ENCODE peak calls at places on chromosomes 2 and 18, in nine cellular contexts. H is mammary epithelial cell, F is colonic mucosa, Q is body of pancreas, E is GM12878, X is cardiac fibroblast, T is fibroblast of villous mesenchyme, I is BJ, Y is fibroblast of lung. V is an unnamed sample.

GRCh38 chr2:134771313-134771801 is 52.6 kb upstream of the TMEM163 start:
- DNase-seq in H (no peak), F (no peak), Q (no peak), E (no peak), X (no peak), T (no peak), I (no peak), Y (no peak), V (no peak)

GRCh38 chr2:449246-450067 is 161.6 kb upstream of the ALKAL2 start:
- DNase-seq in H (no peak), F (no peak), Q (no peak), E (no peak), X (no peak), T (no peak), I (no peak), Y (no peak), V (no peak)

GRCh38 chr2:200777275-200777674 is 34.4 kb upstream of the BZW1 start:
- DNase-seq in H (no peak), F (no peak), Q (no peak), E (no peak), X (no peak), T (no peak), I (no peak), Y (no peak), V (no peak)

GRCh38 chr2:138421315-138421970 is 80.1 kb upstream of the SPOPL start:
- DNase-seq in H (peak; percentile 80), F (no peak), Q (no peak), E (no peak), X (peak; percentile 70), T (peak; percentile 10), I (no peak), Y (peak; percentile 49), V (no peak)

GRCh38 chr2:236816197-236817170 is 246.9 kb downstream of the ACKR3 start:
- DNase-seq in H (no peak), F (no peak), Q (no peak), E (no peak), X (no peak), T (no peak), I (no peak), Y (no peak), V (no peak)

GRCh38 chr2:45227347-45227746 is 218.1 kb upstream of the SIX2 start:
- DNase-seq in H (no peak), F (no peak), Q (no peak), E (no peak), X (no peak), T (no peak), I (no peak), Y (no peak), V (no peak)

GRCh38 chr18:51123046-51123395 is 74.5 kb downstream of the MEX3C start:
- DNase-seq in H (no peak), F (no peak), Q (no peak), E (no peak), X (no peak), T (no peak), I (no peak), Y (no peak), V (no peak)

GRCh38 chr2:60945341-60945740 is 64.0 kb downstream of the REL start:
- DNase-seq in H (no peak), F (no peak), Q (no peak), E (no peak), X (no peak), T (no peak), I (no peak), Y (no peak), V (no peak)

GRCh38 chr2:239223330-239224248 is 177.2 kb downstream of the HDAC4 start:
- DNase-seq in H (no peak), F (peak; percentile 74), Q (no peak), E (no peak), X (peak; percentile 28), T (peak; percentile 97), I (no peak), Y (peak; percentile 85), V (no peak)

GRCh38 chr2:230694241-230694640 is 18.4 kb upstream of the CAB39 start:
- DNase-seq in H (peak; percentile 86), F (peak; percentile 57), Q (no peak), E (no peak), X (no peak), T (no peak), I (no peak), Y (no peak), V (peak; percentile 47)

GRCh38 chr2:96580771-96581170 is 44.2 kb downstream of the ARID5A start:
- DNase-seq in H (peak; percentile 10), F (no peak), Q (no peak), E (no peak), X (peak; percentile 39), T (peak; percentile 17), I (no peak), Y (peak; percentile 38), V (peak; percentile 30)

GRCh38 chr2:147214900-147215299 is 629.9 kb upstream of the ACVR2A start:
- DNase-seq in H (no peak), F (no peak), Q (no peak), E (no peak), X (no peak), T (no peak), I (no peak), Y (peak; percentile 29), V (no peak)

GRCh38 chr2:236828820-236829219 is 256.9 kb upstream of the COPS8 start:
- DNase-seq in H (no peak), F (no peak), Q (no peak), E (no peak), X (no peak), T (no peak), I (no peak), Y (no peak), V (no peak)

GRCh38 chr2:56313541-56313940 is 129.8 kb downstream of the CCDC85A start:
- DNase-seq in H (no peak), F (no peak), Q (no peak), E (no peak), X (no peak), T (no peak), I (no peak), Y (no peak), V (no peak)

GRCh38 chr18:32048507-32049091 is 30.0 kb downstream of the RNF125 start:
- DNase-seq in H (no peak), F (peak; percentile 71), Q (no peak), E (peak; percentile 24), X (peak; percentile 88), T (peak; percentile 77), I (no peak), Y (no peak), V (peak; percentile 33)

GRCh38 chr2:142112648-142113278 is 18.1 kb downstream of the LRP1B start:
- DNase-seq in H (peak; percentile 79), F (no peak), Q (no peak), E (no peak), X (peak; percentile 61), T (peak; percentile 14), I (peak; percentile 84), Y (peak; percentile 96), V (no peak)

GRCh38 chr2:18380316-18380715 is 180.1 kb downstream of the RDH14 start:
- DNase-seq in H (no peak), F (no peak), Q (no peak), E (no peak), X (no peak), T (peak; percentile 16), I (no peak), Y (no peak), V (no peak)

GRCh38 chr18:12252061-12252460 is 2.1 kb upstream of the CIDEA start:
- DNase-seq in H (no peak), F (no peak), Q (no peak), E (no peak), X (no peak), T (no peak), I (no peak), Y (no peak), V (no peak)

GRCh38 chr2:196291873-196292800 is 120.8 kb upstream of the STK17B start:
- DNase-seq in H (peak; percentile 97), F (no peak), Q (no peak), E (no peak), X (no peak), T (no peak), I (no peak), Y (peak; percentile 87), V (peak; percentile 58)

DNA sequence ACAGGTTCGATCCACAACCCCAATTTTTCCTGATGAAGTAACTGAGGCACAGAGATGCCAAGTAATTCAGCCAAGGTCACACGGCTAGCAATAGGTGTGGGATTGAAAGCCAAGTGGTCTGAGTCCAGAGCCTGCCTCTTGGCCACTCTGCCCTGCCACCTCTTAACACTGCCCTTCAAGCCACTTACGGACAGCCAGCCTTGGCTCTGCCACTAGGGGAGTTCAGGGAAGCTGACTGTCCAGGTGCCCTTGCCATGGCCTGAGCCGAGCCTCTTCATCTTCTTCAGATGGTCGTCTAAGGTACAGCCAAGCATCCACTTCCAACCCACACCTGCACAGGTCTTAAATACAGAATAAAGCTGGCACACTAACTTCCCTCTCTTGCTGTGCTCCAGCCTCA is 99.3 kb upstream of the GPR45 start:
- DNase-seq in H (no peak), F (no peak), Q (no peak), E (no peak), X (no peak), T (no peak), I (no peak), Y (no peak), V (no peak)
- TF ChIP-seq CTCF in H (no peak), F (no peak), Q (no peak), E (no peak), X (no peak), T (no peak), I (no peak), Y (no peak), V (no peak)

DNA sequence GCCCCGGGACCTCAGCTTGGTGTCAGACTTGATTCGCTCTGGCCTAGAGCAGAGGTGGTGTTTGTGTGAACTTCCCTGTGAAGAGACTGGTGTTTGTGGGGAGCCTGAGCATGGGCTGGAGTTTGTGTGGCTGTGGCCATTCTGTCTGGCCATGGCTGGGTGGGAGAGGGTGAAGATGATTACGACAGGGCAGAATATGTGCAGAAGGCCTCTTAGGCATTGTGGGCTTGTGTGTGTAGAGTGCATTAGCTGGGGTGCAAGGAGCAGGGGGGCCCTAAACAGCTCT is 10.5 kb downstream of the OBSL1 start:
- DNase-seq in H (no peak), F (no peak), Q (no peak), E (no peak), X (no peak), T (no peak), I (no peak), Y (no peak), V (no peak)
- H3K4me3 ChIP-seq in H (no peak overlapping the region), F (no peak overlapping the region), Q (no peak overlapping the region), E (no peak overlapping the region), X (no peak overlapping the region), T (no peak overlapping the region), I (no peak overlapping the region), Y (no peak overlapping the region), V (no peak overlapping the region)

DNA sequence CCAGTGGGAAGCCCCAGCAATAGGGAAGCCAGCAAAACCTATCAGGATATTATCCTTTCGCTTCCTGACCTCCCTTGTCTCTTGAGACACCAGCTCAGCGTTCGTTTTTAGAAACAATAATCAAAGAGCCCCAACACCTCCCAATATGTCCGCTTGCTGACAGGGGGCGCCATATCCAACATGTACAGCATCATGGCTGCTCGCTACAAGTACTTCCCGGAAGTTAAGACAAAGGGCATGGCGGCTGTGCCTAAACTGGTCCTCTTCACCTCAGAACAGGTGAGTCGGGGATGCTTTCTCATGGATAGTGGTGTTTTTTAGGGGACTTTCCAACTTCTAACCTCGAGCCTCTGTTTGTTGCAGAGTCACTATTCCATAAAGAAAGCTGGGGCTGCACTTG is 28.7 kb downstream of the GAD1 start:
- DNase-seq in H (no peak), F (no peak), Q (no peak), E (no peak), X (no peak), T (no peak), I (no peak), Y (no peak), V (peak; percentile 18)
- TF ChIP-seq CTCF in H (peak; percentile 5), F (no peak), Q (no peak), E (peak; percentile 8), X (no peak), T (no peak), I (no peak), Y (no peak), V (no peak)

GRCh38 chr2:161239416-161240109 is 68.7 kb upstream of the PSMD14 start:
- DNase-seq in H (no peak), F (no peak), Q (no peak), E (no peak), X (no peak), T (no peak), I (no peak), Y (no peak), V (no peak)
- H3K4me3 ChIP-seq in H (no peak overlapping the region), F (no peak overlapping the region), Q (no peak overlapping the region), E (no peak overlapping the region), X (no peak overlapping the region), T (no peak overlapping the region), I (no peak overlapping the region), Y (no peak overlapping the region), V (no peak overlapping the region)

V was measured in GM12865.